ENCODE peak calls at places on chromosomes 11 and 22, in six cellular contexts. Q is transverse colon, O is HCT116, M is mammary epithelial cell, H is fibroblast of lung, N is OCI-LY7. D is an unnamed sample.

GRCh38 chr11:134752526-134752925 is 340.5 kb upstream of the B3GAT1 start:
- DNase-seq in M (no peak), O (no peak), N (no peak), Q (no peak), H (no peak), D (no peak)

GRCh38 chr11:1988667-1989317 is 8.8 kb downstream of the H19 start:
- DNase-seq in M (no peak), H (no peak), O (no peak), N (no peak), Q (no peak), D (peak; percentile 47)

GRCh38 chr22:26718905-26719304 is 61.5 kb downstream of the MIAT start:
- DNase-seq in H (peak; percentile 80), N (no peak), M (peak; percentile 58), O (no peak), Q (no peak), D (no peak)

GRCh38 chr11:44777537-44778199 is 50.9 kb downstream of the TSPAN18 start:
- DNase-seq in H (no peak), O (no peak), Q (no peak), N (no peak), M (no peak), D (no peak)

GRCh38 chr11:36300651-36301050 is 4.6 kb downstream of the PRR5L start:
- DNase-seq in M (no peak), H (peak; percentile 89), Q (peak; percentile 85), O (no peak), N (no peak), D (peak; percentile 92)

GRCh38 chr11:44162662-44163061 is 67.2 kb downstream of the EXT2 start:
- DNase-seq in H (no peak), N (no peak), O (no peak), Q (no peak), M (no peak), D (no peak)

GRCh38 chr22:39255449-39256185 is 10.8 kb upstream of the PDGFB start:
- DNase-seq in H (no peak), Q (no peak), N (no peak), M (no peak), O (no peak), D (no peak)

GRCh38 chr11:66570117-66570825 is 1.9 kb upstream of the CTSF start:
- DNase-seq in O (no peak), Q (no peak), N (no peak), M (no peak), H (no peak), D (no peak)

GRCh38 chr11:2466869-2467694 is 22.3 kb downstream of the KCNQ1 start:
- DNase-seq in O (no peak), N (no peak), H (no peak), M (no peak), Q (no peak), D (no peak)

GRCh38 chr22:47380692-47381091 is 618.2 kb downstream of the TBC1D22A start:
- DNase-seq in M (no peak), H (no peak), Q (no peak), O (no peak), N (no peak), D (no peak)

GRCh38 chr11:69474736-69475135 is 6.7 kb upstream of the LINC01488 start:
- DNase-seq in Q (no peak), M (no peak), N (no peak), O (no peak), H (no peak), D (no peak)

GRCh38 chr11:120996973-120997372 is 26.9 kb upstream of the TBCEL start:
- DNase-seq in N (no peak), Q (no peak), O (no peak), H (no peak), M (no peak), D (no peak)

GRCh38 chr22:24001314-24001713 is 3.9 kb downstream of the GSTT4 start:
- DNase-seq in Q (no peak), N (no peak), O (no peak), M (no peak), H (no peak), D (no peak)

GRCh38 chr11:119476666-119477331 is 53.8 kb upstream of the THY1 start:
- DNase-seq in Q (no peak), M (no peak), O (no peak), H (no peak), N (no peak), D (no peak)

GRCh38 chr11:9951714-9952275 is 287.9 kb downstream of the SWAP70 start:
- DNase-seq in M (no peak), O (no peak), N (no peak), Q (no peak), H (no peak), D (no peak)

GRCh38 chr11:66080055-66080817 is 10.2 kb downstream of the PACS1 start:
- DNase-seq in Q (peak; percentile 54), H (peak; percentile 81), N (no peak), M (peak; percentile 66), O (peak; percentile 24), D (peak; percentile 62)

GRCh38 chr22:17816649-17817048 is 42.4 kb upstream of the BID start:
- DNase-seq in M (no peak), H (no peak), Q (no peak), N (no peak), O (no peak), D (no peak)

GRCh38 chr11:68028802-68029475 is 1.5 kb upstream of the NDUFS8 start:
- DNase-seq in N (no peak), Q (no peak), H (peak; percentile 23), M (peak; percentile 53), O (no peak), D (no peak)

GRCh38 chr11:36069576-36070214 is 125.8 kb downstream of the LDLRAD3 start:
- DNase-seq in Q (no peak), N (no peak), H (no peak), M (peak; percentile 52), O (no peak), D (no peak)

GRCh38 chr11:90446207-90446606 is 223.4 kb upstream of the CHORDC1 start:
- DNase-seq in O (no peak), H (no peak), M (no peak), Q (no peak), N (no peak), D (no peak)

GRCh38 chr11:10076458-10077141 is 217.4 kb downstream of the SBF2 start:
- DNase-seq in H (peak; percentile 73), M (peak; percentile 6), N (peak; percentile 65), O (peak; percentile 19), Q (peak; percentile 25), D (peak; percentile 18)

GRCh38 chr11:103940542-103940941 is 95.9 kb upstream of the DDI1 start:
- DNase-seq in M (peak; percentile 58), Q (no peak), N (no peak), O (no peak), H (no peak), D (no peak)

GRCh38 chr11:13341028-13341427 is 63.4 kb downstream of the BMAL1 start:
- DNase-seq in Q (no peak), H (no peak), M (no peak), N (no peak), O (no peak), D (no peak)

GRCh38 chr11:47518212-47518959 is 34.5 kb downstream of the CELF1 start:
- DNase-seq in M (no peak), Q (no peak), O (no peak), H (no peak), N (no peak), D (no peak)

GRCh38 chr11:45543808-45544422 is 121.5 kb downstream of the CHST1 start:
- DNase-seq in N (peak; percentile 2), Q (no peak), H (peak; percentile 5), O (no peak), M (no peak), D (no peak)

GRCh38 chr22:32579533-32580220 is 105.1 kb downstream of the FBXO7 start:
- DNase-seq in Q (no peak), N (no peak), O (no peak), H (peak; percentile 95), M (no peak), D (no peak)

GRCh38 chr11:81444306-81444705 is 1289.4 kb downstream of the FAM181B start:
- DNase-seq in N (no peak), O (no peak), H (no peak), Q (no peak), M (no peak), D (no peak)
- TF ChIP-seq CTCF in N (peak; percentile 14), O (no peak), H (no peak), Q (no peak), M (peak; percentile 45), D (no peak)

DNA sequence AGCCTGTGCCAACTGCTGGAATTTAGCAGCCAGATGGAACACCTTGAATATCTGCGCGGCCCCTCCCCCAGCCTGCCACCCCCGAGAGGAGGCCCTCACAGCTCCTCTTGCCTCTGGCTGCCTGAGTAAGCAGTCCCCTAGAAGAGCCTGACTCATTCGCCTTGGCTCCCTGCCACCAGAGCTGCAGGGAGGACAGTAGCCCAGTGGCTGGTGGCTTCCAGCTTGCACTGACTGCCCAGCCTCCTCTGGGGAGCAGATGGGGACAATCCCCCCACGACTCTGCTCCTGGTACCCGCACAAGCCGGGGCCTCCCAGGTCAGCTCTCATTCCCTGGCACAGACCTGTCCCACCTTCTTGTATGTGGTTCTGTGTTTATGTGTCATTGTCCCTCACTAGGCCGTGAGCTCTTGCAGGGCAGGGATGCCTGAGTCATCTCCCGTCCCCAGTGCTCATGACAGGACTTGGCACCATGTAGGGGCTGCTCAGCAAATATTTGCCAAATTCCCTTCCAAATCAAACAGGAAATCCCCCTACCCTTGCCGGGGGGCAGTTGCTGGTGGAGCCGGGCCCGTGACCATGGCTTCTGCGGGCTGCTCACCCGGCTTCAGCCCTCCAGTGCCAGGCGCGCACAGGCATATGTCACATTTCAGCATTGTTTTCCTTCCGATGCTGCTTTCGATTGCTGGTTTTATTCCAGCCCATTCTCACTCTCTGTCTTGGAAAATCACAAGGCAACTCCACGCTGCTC is 43.6 kb downstream of the CACNG2 start:
- DNase-seq in H (peak; percentile 81), O (peak; percentile 91), Q (peak; percentile 77), N (no peak), M (peak; percentile 88), D (peak; percentile 92)
- H3K27ac ChIP-seq in H (no peak overlapping the region), O (peak overlapping the region; percentile 84), Q (peak overlapping the region; percentile 36), N (no peak overlapping the region), M (no peak overlapping the region), D (no peak overlapping the region)

DNA sequence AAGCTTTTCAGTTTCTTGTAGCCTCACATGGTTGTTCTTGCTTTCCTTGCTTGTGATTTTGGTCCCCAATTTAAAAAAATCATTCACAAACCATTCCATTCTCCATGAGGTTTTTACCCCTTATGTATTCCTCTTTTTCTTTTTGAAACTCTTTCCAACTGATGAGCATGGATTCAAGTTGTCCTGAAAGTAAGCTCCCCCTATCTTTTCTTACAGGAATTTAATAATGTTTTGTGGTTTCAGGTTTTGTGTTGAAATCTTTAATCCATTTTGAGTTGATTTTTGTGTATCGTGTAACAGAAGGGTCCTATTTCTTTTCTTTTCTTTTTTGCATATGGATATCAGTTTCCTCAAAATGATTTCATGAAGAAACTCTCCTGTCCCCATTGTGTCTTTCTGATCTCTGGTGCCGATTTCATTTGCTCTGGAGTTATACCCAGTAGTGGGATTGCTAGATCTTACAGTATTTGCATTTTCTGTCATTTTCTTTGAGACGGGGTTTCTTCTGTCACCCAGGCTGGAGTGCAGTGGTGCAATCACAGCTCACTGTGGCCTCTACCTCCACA is 58.5 kb downstream of the LRRC74B start:
- DNase-seq in N (no peak), Q (no peak), M (no peak), O (no peak), H (no peak), D (no peak)
- TF ChIP-seq CTCF in N (peak; percentile 29), Q (no peak), M (peak; percentile 4), O (peak; percentile 20), H (no peak), D (no peak)

DNA sequence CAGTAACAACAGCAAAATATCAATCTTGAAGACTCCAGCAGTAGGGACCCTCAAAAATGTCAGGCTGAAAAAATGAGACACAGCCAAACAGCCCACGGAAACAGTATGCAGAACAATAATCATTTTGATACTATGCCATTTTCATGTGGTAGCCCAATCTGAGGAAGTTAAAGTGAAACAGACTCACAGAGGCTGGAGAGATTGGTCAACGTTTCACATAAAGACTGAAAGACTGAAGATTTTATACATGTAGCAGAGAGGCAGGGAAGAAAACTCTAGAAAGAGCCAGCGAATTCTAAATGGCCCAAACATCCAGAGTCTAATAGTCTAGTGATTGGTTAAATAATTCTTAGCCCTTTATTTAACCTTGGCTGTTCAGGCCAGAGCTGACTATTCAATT is 49.4 kb downstream of the MAML2 start:
- DNase-seq in O (no peak), H (peak; percentile 45), Q (no peak), N (no peak), M (no peak), D (no peak)
- H3K27ac ChIP-seq in O (no peak overlapping the region), H (no peak overlapping the region), Q (peak overlapping the region; percentile 66), N (no peak overlapping the region), M (peak overlapping the region; percentile 36), D (no peak overlapping the region)